ENCODE peak calls at places on chromosomes 6 and 20, in nine cellular contexts. Q, U, Z, A, O, I, D, P and M are unnamed samples.

GRCh38 chr6:24520929-24521546 is 26.3 kb downstream of the ALDH5A1 start:
- DNase-seq in P (peak; percentile 62), A (peak; percentile 69), O (no peak), D (no peak), U (no peak), I (peak; percentile 62), Q (peak; percentile 31), Z (peak; percentile 82), M (no peak)

GRCh38 chr6:38755207-38755606 is 40.1 kb downstream of the DNAH8 start:
- DNase-seq in O (no peak), I (no peak), Q (no peak), D (no peak), P (no peak), A (no peak), Z (no peak), U (peak; percentile 98), M (no peak)

GRCh38 chr6:64520050-64520449 is 884.4 kb downstream of the PHF3 start:
- DNase-seq in Z (no peak), A (peak; percentile 52), O (no peak), Q (peak; percentile 76), U (peak; percentile 60), D (no peak), P (no peak), I (peak; percentile 2), M (peak; percentile 93)

GRCh38 chr6:18640754-18641153 is 253.6 kb downstream of the RNF144B start:
- DNase-seq in Q (no peak), U (no peak), P (no peak), Z (no peak), D (no peak), O (no peak), A (no peak), I (no peak), M (no peak)

GRCh38 chr20:34249291-34249690 is 8.1 kb downstream of the ASIP start:
- DNase-seq in I (no peak), Z (no peak), P (no peak), U (no peak), O (no peak), D (no peak), A (no peak), Q (peak; percentile 41), M (no peak)

GRCh38 chr20:12053348-12053747 is 135.7 kb downstream of the BTBD3 start:
- DNase-seq in Z (no peak), U (no peak), P (no peak), D (no peak), O (no peak), A (no peak), I (peak; percentile 35), Q (peak; percentile 71), M (peak; percentile 44)

GRCh38 chr6:28489366-28490190 is 26.0 kb downstream of the GPX6 start:
- DNase-seq in O (peak; percentile 74), U (peak; percentile 80), A (peak; percentile 94), D (no peak), P (peak; percentile 20), Z (no peak), Q (peak; percentile 79), I (peak; percentile 90), M (peak; percentile 16)

GRCh38 chr6:42316981-42317380 is 99.3 kb upstream of the MRPS10 start:
- DNase-seq in U (peak; percentile 50), D (no peak), Z (no peak), A (no peak), I (no peak), Q (no peak), O (no peak), P (no peak), M (peak; percentile 19)

GRCh38 chr6:75204222-75204958 is 1.5 kb downstream of the COL12A1 start:
- DNase-seq in P (peak; percentile 71), Z (peak; percentile 65), O (peak; percentile 93), A (peak; percentile 89), I (peak; percentile 90), Q (peak; percentile 91), U (peak; percentile 70), D (peak; percentile 64), M (no peak)
- H3K27me3 ChIP-seq in P (peaks cover 47% of the 10 kb centered on the region), Z (peaks cover 10% of the 10 kb centered on the region), O (no peaks in the 10 kb centered on the region), A (peaks cover 69% of the 10 kb centered on the region), I (peaks cover 22% of the 10 kb centered on the region), Q (no peaks in the 10 kb centered on the region), U (peaks cover 4% of the 10 kb centered on the region), D (peaks cover 5% of the 10 kb centered on the region), M (peaks cover 16% of the 10 kb centered on the region)

GRCh38 chr20:1467355-1468116 is 887 bp upstream of the NSFL1C start:
- DNase-seq in Z (peak; percentile 84), I (no peak), U (no peak), Q (no peak), D (no peak), A (peak; percentile 52), O (no peak), P (peak; percentile 31), M (no peak)

GRCh38 chr20:1465470-1466210 is 1.0 kb downstream of the NSFL1C start:
- DNase-seq in D (no peak), O (no peak), I (no peak), Q (no peak), A (no peak), Z (no peak), P (peak; percentile 45), U (no peak), M (no peak)

GRCh38 chr20:1468117-1468624 is 1.5 kb upstream of the NSFL1C start:
- DNase-seq in A (no peak), I (no peak), Q (no peak), O (no peak), U (no peak), D (no peak), Z (no peak), P (no peak), M (no peak)

GRCh38 chr20:1466211-1467081 is at the start of gene NSFL1C:
- DNase-seq in Q (peak; percentile 88), A (peak; percentile 98), P (peak; percentile 96), Z (peak; percentile 100), U (peak; percentile 79), I (peak; percentile 96), O (peak; percentile 96), D (peak; percentile 86), M (peak; percentile 56)

DNA sequence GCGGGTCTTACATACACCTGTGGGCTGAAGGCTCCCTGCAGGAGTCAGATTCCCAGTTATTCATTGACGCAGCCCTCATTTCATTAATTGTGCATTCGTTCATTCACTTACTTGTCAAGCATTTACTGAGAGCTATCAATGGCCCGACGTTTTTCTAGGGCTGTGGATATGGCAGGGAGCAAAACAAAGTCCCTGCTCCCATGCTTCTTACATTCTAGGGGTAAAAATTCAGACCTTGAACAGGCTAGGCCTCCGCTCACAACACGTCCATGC is 369 bp upstream of the NSFL1C start:
- DNase-seq in I (no peak), O (no peak), U (no peak), Q (no peak), P (no peak), Z (no peak), D (no peak), A (peak; percentile 36), M (no peak)
- TF ChIP-seq CTCF in I (no peak), O (no peak), U (peak; percentile 37), Q (no peak), P (peak; percentile 5), Z (no peak), D (no peak), A (no peak), M (no peak)

GRCh38 chr6:79997728-79998127 is 6.7 kb upstream of the TTK start:
- DNase-seq in P (no peak), Z (no peak), A (no peak), U (no peak), D (no peak), Q (no peak), O (no peak), I (no peak), M (no peak)

GRCh38 chr6:79993012-79993910 is 11.2 kb upstream of the TTK start:
- DNase-seq in A (no peak), D (no peak), Q (no peak), I (no peak), P (no peak), O (no peak), U (no peak), Z (no peak), M (no peak)

GRCh38 chr6:79989641-79990040 is 14.8 kb upstream of the TTK start:
- DNase-seq in A (no peak), P (no peak), Z (no peak), O (no peak), U (no peak), I (no peak), Q (no peak), D (no peak), M (no peak)

GRCh38 chr6:79993911-79994309 is 10.5 kb upstream of the TTK start:
- DNase-seq in Z (no peak), O (no peak), U (no peak), Q (no peak), D (no peak), I (no peak), A (no peak), P (no peak), M (no peak)
- H3K4me3 ChIP-seq in Z (no peak overlapping the region), O (no peak overlapping the region), U (no peak overlapping the region), Q (no peak overlapping the region), D (no peak overlapping the region), I (no peak overlapping the region), A (no peak overlapping the region), P (no peak overlapping the region), M (no peak overlapping the region)

GRCh38 chr6:90368001-90368400 is 71.4 kb upstream of the BACH2 start:
- DNase-seq in Z (no peak), Q (no peak), P (no peak), U (no peak), O (no peak), I (no peak), A (no peak), D (no peak), M (no peak)
- H3K27me3 ChIP-seq in Z (no peaks in the 10 kb centered on the region), Q (no peaks in the 10 kb centered on the region), P (no peaks in the 10 kb centered on the region), U (no peaks in the 10 kb centered on the region), O (no peaks in the 10 kb centered on the region), I (no peaks in the 10 kb centered on the region), A (no peaks in the 10 kb centered on the region), D (no peaks in the 10 kb centered on the region), M (no peaks in the 10 kb centered on the region)

DNA sequence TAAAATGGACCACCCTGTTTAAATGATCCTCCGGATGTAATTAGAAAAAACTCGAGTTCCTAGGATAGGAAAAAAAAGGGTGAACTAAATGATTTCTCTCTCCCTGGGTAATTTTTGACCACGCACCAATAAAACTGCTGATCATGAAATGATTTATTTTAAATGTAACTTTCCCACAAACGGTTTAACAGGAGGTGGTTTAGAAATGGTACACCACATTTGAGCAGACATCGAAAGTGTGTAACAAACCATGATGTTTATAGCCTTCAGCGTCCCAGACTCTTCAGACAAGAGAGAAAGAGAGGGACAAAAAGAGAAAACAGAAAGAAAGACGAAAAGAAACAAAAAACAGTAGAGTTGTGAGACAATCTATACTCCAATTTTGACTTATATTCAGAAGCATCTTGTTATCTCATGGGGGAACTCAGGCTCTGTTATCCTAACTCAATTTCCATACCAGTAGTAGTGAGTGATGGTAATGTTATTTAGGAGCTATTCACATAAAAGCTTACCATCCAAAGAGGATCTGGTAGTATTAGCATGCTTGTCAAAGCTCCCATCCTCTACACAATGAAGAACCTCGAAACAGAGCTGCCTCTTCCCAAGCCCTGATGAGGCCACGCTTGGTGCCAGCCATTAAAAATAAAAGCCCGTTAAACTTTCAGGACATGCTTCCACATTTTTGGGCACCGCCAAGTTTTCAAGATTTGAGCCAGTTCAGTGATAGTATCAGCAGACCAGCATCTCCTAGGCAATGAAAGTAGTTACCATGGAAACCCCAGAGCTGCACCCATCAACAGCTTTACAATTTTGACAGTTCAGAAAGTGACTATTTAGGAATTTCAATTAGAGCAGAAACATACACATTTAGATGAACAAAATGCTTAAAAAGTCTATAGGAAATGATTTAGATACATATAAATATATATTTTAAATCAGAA is 173.1 kb downstream of the CD83 start:
- DNase-seq in I (no peak), A (no peak), Z (no peak), Q (no peak), D (no peak), O (no peak), P (no peak), U (no peak), M (no peak)
- TF ChIP-seq CTCF in I (no peak), A (no peak), Z (no peak), Q (no peak), D (no peak), O (no peak), P (no peak), U (no peak), M (no peak)